ENCODE peak calls at places on chromosomes 4 and X, in four cellular contexts. One of them, this sample, is unnamed.

GRCh38 chr4:184514121-184514988 is 40.0 kb upstream of the IRF2 start:
- DNase-seq in NCI-H1105: no peak
- DNase-seq in germinal center: peak; percentile 58
- DNase-seq in lung: peak; percentile 49
- DNase-seq in this sample: no peak

GRCh38 chr4:75672461-75673026 is 667 bp downstream of the G3BP2 start:
- DNase-seq in NCI-H1105: peak; percentile 26
- DNase-seq in germinal center: peak; percentile 65
- DNase-seq in lung: peak; percentile 74
- DNase-seq in this sample: no peak

GRCh38 chr4:181030961-181031360 is 1212.2 kb upstream of the TENM3 start:
- DNase-seq in NCI-H1105: no peak
- DNase-seq in germinal center: no peak
- DNase-seq in lung: no peak
- DNase-seq in this sample: no peak

GRCh38 chr4:157992038-157992706 is 180.7 kb downstream of the GASK1B start:
- DNase-seq in NCI-H1105: peak; percentile 25
- DNase-seq in germinal center: peak; percentile 6
- DNase-seq in lung: peak; percentile 53
- DNase-seq in this sample: peak; percentile 3

GRCh38 chr4:166827167-166827566 is 407.1 kb downstream of the SPOCK3 start:
- DNase-seq in NCI-H1105: no peak
- DNase-seq in germinal center: no peak
- DNase-seq in lung: no peak
- DNase-seq in this sample: no peak

GRCh38 chrX:107574054-107574683 is 54.1 kb upstream of the PRPS1 start:
- DNase-seq in NCI-H1105: no peak
- DNase-seq in germinal center: no peak
- DNase-seq in lung: no peak
- DNase-seq in this sample: no peak

GRCh38 chr4:8914461-8915171 is 43.0 kb upstream of the HMX1 start:
- DNase-seq in NCI-H1105: no peak
- DNase-seq in germinal center: no peak
- DNase-seq in lung: no peak
- DNase-seq in this sample: no peak

GRCh38 chrX:47233333-47234113 is 714 bp downstream of the USP11 start:
- DNase-seq in NCI-H1105: peak; percentile 88
- DNase-seq in germinal center: peak; percentile 89
- DNase-seq in lung: peak; percentile 92
- DNase-seq in this sample: peak; percentile 99

GRCh38 chrX:3711331-3711917 is 2.0 kb downstream of the PRKX start:
- DNase-seq in NCI-H1105: no peak
- DNase-seq in germinal center: no peak
- DNase-seq in lung: no peak
- DNase-seq in this sample: no peak

GRCh38 chr4:162056947-162057346 is 106.9 kb downstream of the FSTL5 start:
- DNase-seq in NCI-H1105: no peak
- DNase-seq in germinal center: no peak
- DNase-seq in lung: no peak
- DNase-seq in this sample: no peak

GRCh38 chr4:15677507-15677988 is 4.1 kb upstream of the FAM200B start:
- DNase-seq in NCI-H1105: peak; percentile 1
- DNase-seq in germinal center: no peak
- DNase-seq in lung: no peak
- DNase-seq in this sample: no peak

GRCh38 chr4:114200026-114200425 is 220.6 kb upstream of the ARSJ start:
- DNase-seq in NCI-H1105: no peak
- DNase-seq in germinal center: no peak
- DNase-seq in lung: no peak
- DNase-seq in this sample: no peak

GRCh38 chr4:147940144-147940543 is 208.3 kb downstream of the ARHGAP10 start:
- DNase-seq in NCI-H1105: no peak
- DNase-seq in germinal center: no peak
- DNase-seq in lung: no peak
- DNase-seq in this sample: no peak

GRCh38 chr4:148120216-148120615 is 322.0 kb downstream of the NR3C2 start:
- DNase-seq in NCI-H1105: no peak
- DNase-seq in germinal center: no peak
- DNase-seq in lung: no peak
- DNase-seq in this sample: no peak

GRCh38 chrX:106927700-106928099 is 7.5 kb downstream of the CLDN2 start:
- DNase-seq in NCI-H1105: no peak
- DNase-seq in germinal center: no peak
- DNase-seq in lung: no peak
- DNase-seq in this sample: no peak

GRCh38 chr4:149723065-149723464 is 92.6 kb downstream of the IQCM start:
- DNase-seq in NCI-H1105: no peak
- DNase-seq in germinal center: no peak
- DNase-seq in lung: no peak
- DNase-seq in this sample: no peak

GRCh38 chr4:109990307-109991257 is 77.9 kb downstream of the EGF start:
- DNase-seq in NCI-H1105: no peak
- DNase-seq in germinal center: peak; percentile 55
- DNase-seq in lung: no peak
- DNase-seq in this sample: no peak

GRCh38 chr4:141425124-141425523 is 204.4 kb downstream of the ZNF330 start:
- DNase-seq in NCI-H1105: no peak
- DNase-seq in germinal center: no peak
- DNase-seq in lung: no peak
- DNase-seq in this sample: no peak

GRCh38 chr4:77418333-77418732 is 187.3 kb upstream of the CXCL13 start:
- DNase-seq in NCI-H1105: peak; percentile 37
- DNase-seq in germinal center: no peak
- DNase-seq in lung: no peak
- DNase-seq in this sample: no peak

GRCh38 chr4:158649111-158649680 is 22.5 kb downstream of the C4orf46 start:
- DNase-seq in NCI-H1105: no peak
- DNase-seq in germinal center: no peak
- DNase-seq in lung: no peak
- DNase-seq in this sample: no peak

GRCh38 chr4:83308672-83309071 is 24.1 kb upstream of the COQ2 start:
- DNase-seq in NCI-H1105: no peak
- DNase-seq in germinal center: no peak
- DNase-seq in lung: no peak
- DNase-seq in this sample: no peak

GRCh38 chrX:53940180-53940579 is 104.1 kb downstream of the PHF8 start:
- DNase-seq in NCI-H1105: no peak
- DNase-seq in germinal center: no peak
- DNase-seq in lung: no peak
- DNase-seq in this sample: no peak

GRCh38 chr4:26105815-26106699 is 192.0 kb downstream of the SMIM20 start:
- DNase-seq in NCI-H1105: no peak
- DNase-seq in germinal center: no peak
- DNase-seq in lung: no peak
- DNase-seq in this sample: no peak

GRCh38 chr4:123564758-123565346 is 168.3 kb downstream of the SPRY1 start:
- DNase-seq in NCI-H1105: peak; percentile 28
- DNase-seq in germinal center: peak; percentile 68
- DNase-seq in lung: peak; percentile 60
- DNase-seq in this sample: peak; percentile 0

GRCh38 chr4:152273343-152273742 is 262.5 kb downstream of the FBXW7 start:
- DNase-seq in NCI-H1105: no peak
- DNase-seq in germinal center: no peak
- DNase-seq in lung: no peak
- DNase-seq in this sample: no peak

GRCh38 chr4:150510176-150510875 is 71.6 kb upstream of the MAB21L2 start:
- DNase-seq in NCI-H1105: no peak
- DNase-seq in germinal center: no peak
- DNase-seq in lung: no peak
- DNase-seq in this sample: no peak

GRCh38 chr4:184388106-184388505 is 86.2 kb downstream of the IRF2 start:
- DNase-seq in NCI-H1105: no peak
- DNase-seq in germinal center: no peak
- DNase-seq in lung: no peak
- DNase-seq in this sample: no peak

GRCh38 chr4:148954011-148954749 is 512.0 kb upstream of the NR3C2 start:
- DNase-seq in NCI-H1105: no peak
- DNase-seq in germinal center: no peak
- DNase-seq in lung: no peak
- DNase-seq in this sample: no peak

GRCh38 chr4:147768113-147768512 is 36.2 kb downstream of the ARHGAP10 start:
- DNase-seq in NCI-H1105: no peak
- DNase-seq in germinal center: no peak
- DNase-seq in lung: no peak
- DNase-seq in this sample: no peak

GRCh38 chr4:179307297-179308136 is 1865.3 kb upstream of the AGA start:
- DNase-seq in NCI-H1105: peak; percentile 0
- DNase-seq in germinal center: peak; percentile 3
- DNase-seq in lung: no peak
- DNase-seq in this sample: no peak

This sample was measured in NCI-H2107.